ENCODE peak calls at places on chromosomes 6 and 20, in five cellular contexts. N is CD8-positive, alpha-beta T cell; U is adrenal gland; T is uterus; L is brain microvascular endothelial cell. M is an unnamed sample.

GRCh38 chr6:44234101-44235090 is 11.0 kb downstream of the SLC29A1 start:
- DNase-seq in N (no peak), U (peak; percentile 94), T (peak; percentile 87), L (peak; percentile 65), M (peak; percentile 93)

GRCh38 chr6:129617986-129618385 is 92.0 kb downstream of the ARHGAP18 start:
- DNase-seq in N (no peak), U (no peak), T (no peak), L (no peak), M (no peak)

GRCh38 chr6:32167761-32168262 is 3.4 kb downstream of the EGFL8 start:
- DNase-seq in N (no peak), U (no peak), T (no peak), L (no peak), M (peak; percentile 70)

GRCh38 chr6:144582939-144583613 is 297.9 kb downstream of the UTRN start:
- DNase-seq in N (no peak), U (peak; percentile 36), T (peak; percentile 22), L (no peak), M (no peak)

GRCh38 chr6:90811596-90812226 is 224.8 kb upstream of the MAP3K7 start:
- DNase-seq in N (no peak), U (no peak), T (no peak), L (no peak), M (no peak)

GRCh38 chr6:31004285-31004684 is 6.0 kb upstream of the MUC22 start:
- DNase-seq in N (no peak), U (no peak), T (no peak), L (no peak), M (no peak)

GRCh38 chr6:149065658-149066556 is 251.6 kb upstream of the TAB2 start:
- DNase-seq in N (peak; percentile 19), U (no peak), T (no peak), L (no peak), M (peak; percentile 25)

GRCh38 chr20:59789641-59790040 is 143.8 kb downstream of the SYCP2 start:
- DNase-seq in N (no peak), U (no peak), T (no peak), L (no peak), M (no peak)

GRCh38 chr6:11439017-11439420 is 98.5 kb upstream of the TMEM170B start:
- DNase-seq in N (no peak), U (no peak), T (no peak), L (no peak), M (no peak)

GRCh38 chr6:80742481-80742880 is 636.0 kb downstream of the BCKDHB start:
- DNase-seq in N (no peak), U (no peak), T (no peak), L (peak; percentile 33), M (no peak)

GRCh38 chr6:112181130-112181529 is 73.2 kb downstream of the LAMA4 start:
- DNase-seq in N (no peak), U (no peak), T (no peak), L (no peak), M (peak; percentile 57)

GRCh38 chr20:24786096-24786495 is 163.0 kb upstream of the CST7 start:
- DNase-seq in N (no peak), U (no peak), T (no peak), L (no peak), M (no peak)

GRCh38 chr6:91606148-91606901 is 1019.5 kb upstream of the MAP3K7 start:
- DNase-seq in N (no peak), U (no peak), T (no peak), L (no peak), M (no peak)

GRCh38 chr6:39137235-39137634 is 22.2 kb upstream of the SAYSD1 start:
- DNase-seq in N (no peak), U (peak; percentile 26), T (no peak), L (peak; percentile 43), M (no peak)

GRCh38 chr6:20882014-20882413 is 347.8 kb downstream of the CDKAL1 start:
- DNase-seq in N (no peak), U (no peak), T (no peak), L (no peak), M (no peak)

GRCh38 chr6:72832271-72832670 is 210.4 kb downstream of the KCNQ5 start:
- DNase-seq in N (no peak), U (no peak), T (no peak), L (peak; percentile 12), M (no peak)

GRCh38 chr6:53294095-53294494 is 54.7 kb downstream of the ELOVL5 start:
- DNase-seq in N (no peak), U (no peak), T (no peak), L (no peak), M (no peak)

GRCh38 chr6:28355743-28356665 is 6.3 kb downstream of the ZKSCAN3 start:
- DNase-seq in N (no peak), U (peak; percentile 83), T (peak; percentile 69), L (peak; percentile 94), M (peak; percentile 93)

GRCh38 chr6:24761193-24761835 is 13.4 kb upstream of the GMNN start:
- DNase-seq in N (no peak), U (no peak), T (no peak), L (no peak), M (no peak)

GRCh38 chr6:35183935-35184334 is 29.8 kb upstream of the SCUBE3 start:
- DNase-seq in N (no peak), U (no peak), T (no peak), L (no peak), M (no peak)

GRCh38 chr6:35183281-35183680 is 30.5 kb upstream of the SCUBE3 start:
- DNase-seq in N (no peak), U (no peak), T (no peak), L (no peak), M (no peak)

GRCh38 chr6:35178932-35179832 is 34.6 kb upstream of the SCUBE3 start:
- DNase-seq in N (no peak), U (no peak), T (no peak), L (no peak), M (no peak)

GRCh38 chr6:35181933-35182612 is 31.7 kb upstream of the SCUBE3 start:
- DNase-seq in N (no peak), U (peak; percentile 71), T (peak; percentile 31), L (peak; percentile 84), M (peak; percentile 92)

GRCh38 chr6:35181313-35181932 is 32.3 kb upstream of the SCUBE3 start:
- DNase-seq in N (no peak), U (peak; percentile 38), T (no peak), L (no peak), M (peak; percentile 87)
- H3K27ac ChIP-seq in N (no peak overlapping the region), U (peak overlapping the region; percentile 21), T (no peak overlapping the region), L (peak overlapping the region; percentile 77), M (peak overlapping the region; percentile 87)

GRCh38 chr6:118719351-118720124 is 68.1 kb upstream of the CEP85L start:
- DNase-seq in N (no peak), U (no peak), T (no peak), L (no peak), M (no peak)
- H3K27ac ChIP-seq in N (peak overlapping the region; percentile 16), U (no peak overlapping the region), T (no peak overlapping the region), L (no peak overlapping the region), M (no peak overlapping the region)

GRCh38 chr6:150140236-150140969 is 2.4 kb upstream of the PPP1R14C start:
- DNase-seq in N (no peak), U (no peak), T (no peak), L (no peak), M (no peak)
- H3K27ac ChIP-seq in N (no peak overlapping the region), U (no peak overlapping the region), T (no peak overlapping the region), L (no peak overlapping the region), M (no peak overlapping the region)

DNA sequence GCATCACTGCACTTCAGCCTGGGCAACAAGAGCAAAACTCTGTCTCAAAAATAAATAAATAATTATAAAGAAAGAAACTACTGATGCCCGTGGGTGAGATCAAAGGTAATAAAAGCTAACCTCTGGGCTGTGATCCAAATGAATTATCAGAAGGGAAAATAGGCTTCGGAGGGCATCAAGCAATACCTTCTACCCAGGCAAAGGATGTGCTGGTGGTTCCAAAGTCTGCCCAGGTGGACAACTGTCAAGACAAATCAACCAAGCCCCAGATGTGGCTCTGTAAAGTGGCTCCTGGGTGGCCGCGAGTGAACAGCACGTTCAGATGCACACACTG is 95.6 kb downstream of the SCML4 start:
- DNase-seq in N (no peak), U (no peak), T (no peak), L (no peak), M (no peak)
- H3K27ac ChIP-seq in N (no peak overlapping the region), U (no peak overlapping the region), T (no peak overlapping the region), L (no peak overlapping the region), M (no peak overlapping the region)

DNA sequence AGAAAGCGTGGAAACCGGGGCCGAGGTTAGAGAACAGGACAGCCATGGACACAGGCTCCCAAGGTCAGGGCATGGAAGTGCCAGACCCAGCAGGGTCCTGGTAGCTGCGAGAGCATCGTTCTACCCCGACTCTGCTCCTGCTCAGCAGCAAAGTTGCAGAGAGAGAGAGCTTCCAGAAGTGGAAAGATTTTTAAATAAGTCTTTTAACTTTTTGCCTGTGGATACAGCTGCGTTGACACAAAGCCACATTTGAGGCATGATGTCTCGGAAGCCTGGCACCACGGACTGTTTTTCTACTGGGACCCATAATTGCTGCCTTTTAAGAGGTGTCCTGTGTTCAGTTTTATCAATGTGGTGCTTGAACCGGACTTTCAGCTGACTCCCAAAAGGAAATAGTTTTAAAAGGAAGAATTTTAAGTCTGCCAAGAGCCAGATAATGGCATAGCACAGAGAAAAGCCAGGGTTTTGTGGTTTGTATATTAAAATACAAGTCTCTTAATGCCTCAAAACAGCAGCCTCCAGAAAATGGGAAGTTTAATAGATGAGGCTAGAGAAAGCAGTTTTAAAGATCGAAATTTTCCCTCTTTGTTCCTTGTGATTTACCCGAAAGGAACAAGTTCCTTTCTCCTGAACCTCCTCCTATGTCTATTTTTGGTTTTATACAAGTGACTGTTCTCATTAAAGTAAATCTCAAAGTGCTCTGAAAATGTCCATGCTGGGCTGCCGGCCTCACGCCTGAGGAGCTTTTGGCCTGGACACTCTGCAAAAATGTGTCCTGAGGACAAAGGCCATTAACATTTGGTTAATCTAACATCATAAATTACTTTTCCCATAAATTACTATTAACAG is 91.5 kb downstream of the RIN2 start:
- DNase-seq in N (no peak), U (no peak), T (no peak), L (no peak), M (no peak)
- H3K27ac ChIP-seq in N (no peak overlapping the region), U (no peak overlapping the region), T (peak overlapping the region; percentile 78), L (no peak overlapping the region), M (peak overlapping the region; percentile 49)